ENCODE peak calls at places on chromosome 20, in six cellular contexts. D, F, M, A, I and K are unnamed samples.

GRCh38 chr20:49356676-49357075 is 78.8 kb upstream of the ZNFX1 start:
- DNase-seq in D (no peak), F (no peak), M (no peak), A (no peak), I (no peak), K (peak)

GRCh38 chr20:41889125-41889870 is 271.1 kb upstream of the CHD6 start:
- DNase-seq in D (peak), F (peak), M (no peak), A (no peak), I (no peak), K (peak)

GRCh38 chr20:11447371-11448100 is 470.2 kb upstream of the BTBD3 start:
- DNase-seq in D (peak), F (no peak), M (no peak), A (no peak), I (no peak), K (no peak)

GRCh38 chr20:13809855-13810254 is 25.0 kb downstream of the NDUFAF5 start:
- DNase-seq in D (no peak), F (no peak), M (no peak), A (no peak), I (no peak), K (no peak)

GRCh38 chr20:60040471-60041162 is 82.4 kb downstream of the CDH26 start:
- DNase-seq in D (no peak), F (no peak), M (no peak), A (no peak), I (no peak), K (no peak)

GRCh38 chr20:58075980-58076749 is 152.3 kb downstream of the ANKRD60 start:
- DNase-seq in D (no peak), F (no peak), M (no peak), A (peak), I (no peak), K (no peak)

GRCh38 chr20:16349518-16350295 is 223.5 kb downstream of the KIF16B start:
- DNase-seq in D (no peak), F (no peak), M (no peak), A (peak), I (no peak), K (no peak)

GRCh38 chr20:5569021-5569420 is 181.2 kb upstream of the SHLD1 start:
- DNase-seq in D (peak), F (peak), M (no peak), A (peak), I (no peak), K (peak)

GRCh38 chr20:62772103-62772611 is 24.1 kb upstream of the MRGBP start:
- DNase-seq in D (no peak), F (no peak), M (no peak), A (no peak), I (no peak), K (no peak)

GRCh38 chr20:46559685-46560440 is 9.4 kb upstream of the OCSTAMP start:
- DNase-seq in D (peak), F (no peak), M (no peak), A (no peak), I (peak), K (no peak)

GRCh38 chr20:37390891-37391525 is 45.1 kb downstream of the SRC start:
- DNase-seq in D (no peak), F (no peak), M (no peak), A (no peak), I (no peak), K (no peak)

GRCh38 chr20:46011631-46012482 is 3.1 kb downstream of the MMP9 start:
- DNase-seq in D (no peak), F (peak), M (no peak), A (peak), I (no peak), K (peak)

GRCh38 chr20:62710886-62711702 is 2.5 kb downstream of the NTSR1 start:
- DNase-seq in D (no peak), F (no peak), M (no peak), A (peak), I (no peak), K (peak)

GRCh38 chr20:31603822-31604566 is 1.1 kb upstream of the ID1 start:
- DNase-seq in D (peak), F (peak), M (peak), A (peak), I (peak), K (peak)

GRCh38 chr20:33251496-33251895 is 15.7 kb downstream of the BPIFA1 start:
- DNase-seq in D (no peak), F (no peak), M (no peak), A (no peak), I (no peak), K (no peak)

GRCh38 chr20:49400904-49401303 is 81.6 kb downstream of the KCNB1 start:
- DNase-seq in D (no peak), F (no peak), M (peak), A (no peak), I (no peak), K (no peak)

GRCh38 chr20:23225407-23226060 is 125.1 kb upstream of the NXT1 start:
- DNase-seq in D (peak), F (no peak), M (peak), A (peak), I (no peak), K (no peak)

GRCh38 chr20:37363221-37364012 is 17.5 kb downstream of the SRC start:
- DNase-seq in D (no peak), F (no peak), M (no peak), A (no peak), I (no peak), K (no peak)

GRCh38 chr20:50981714-50982048 is 23.1 kb downstream of the MOCS3 start:
- DNase-seq in D (no peak), F (no peak), M (no peak), A (no peak), I (no peak), K (no peak)

GRCh38 chr20:14928083-14928482 is 590.7 kb upstream of the FLRT3 start:
- DNase-seq in D (no peak), F (no peak), M (no peak), A (peak), I (no peak), K (peak)

GRCh38 chr20:38208088-38208487 is 43.0 kb upstream of the TGM2 start:
- DNase-seq in D (no peak), F (no peak), M (no peak), A (no peak), I (no peak), K (no peak)

GRCh38 chr20:48215536-48215935 is 430.3 kb upstream of the SULF2 start:
- DNase-seq in D (no peak), F (no peak), M (no peak), A (peak), I (no peak), K (peak)

GRCh38 chr20:61832181-61832580 is 233.5 kb downstream of the TAF4 start:
- DNase-seq in D (no peak), F (no peak), M (no peak), A (no peak), I (no peak), K (no peak)